ENCODE peak calls at places on chromosomes 5 and 9, in eight cellular contexts. O, B, S, N, C, F, E and H are unnamed samples.

GRCh38 chr5:6377582-6378127 is 692 bp downstream of the MED10 start:
- DNase-seq in O (no peak), C (no peak), S (no peak), E (peak), F (no peak), B (peak), N (peak), H (no peak)

GRCh38 chr9:99244300-99245260 is 22.5 kb downstream of the SEC61B start:
- DNase-seq in F (no peak), C (no peak), E (no peak), B (peak), S (no peak), O (no peak), N (no peak), H (no peak)

GRCh38 chr5:127757576-127757975 is 54.4 kb downstream of the CCDC192 start:
- DNase-seq in C (peak), F (no peak), N (peak), E (no peak), B (peak), S (peak), O (no peak), H (peak)

GRCh38 chr5:177006265-177006972 is at the start of gene UIMC1:
- DNase-seq in B (peak), S (peak), E (peak), O (peak), N (peak), F (peak), C (peak), H (peak)

GRCh38 chr9:125399165-125399564 is 137.5 kb downstream of the GAPVD1 start:
- DNase-seq in B (no peak), F (no peak), O (no peak), S (no peak), E (no peak), N (no peak), C (no peak), H (no peak)

GRCh38 chr5:14806452-14806851 is 65.1 kb downstream of the ANKH start:
- DNase-seq in E (no peak), B (no peak), S (no peak), N (peak), C (peak), O (no peak), F (no peak), H (peak)

GRCh38 chr5:91503321-91503720 is 120.2 kb upstream of the ARRDC3 start:
- DNase-seq in N (no peak), C (no peak), E (no peak), B (no peak), S (no peak), O (no peak), F (no peak), H (no peak)

GRCh38 chr9:130936285-130937117 is 2.5 kb downstream of the FIBCD1 start:
- DNase-seq in F (no peak), B (no peak), S (peak), E (no peak), N (peak), C (peak), O (peak), H (peak)

GRCh38 chr5:3836528-3836927 is 240.9 kb downstream of the IRX1 start:
- DNase-seq in C (no peak), N (no peak), S (peak), O (no peak), E (no peak), F (no peak), B (no peak), H (no peak)

GRCh38 chr5:83785176-83785668 is 64.6 kb upstream of the HAPLN1 start:
- DNase-seq in N (no peak), S (no peak), E (no peak), O (no peak), B (no peak), C (no peak), F (no peak), H (no peak)

GRCh38 chr9:94681508-94681907 is 42.2 kb upstream of the FBP1 start:
- DNase-seq in N (peak), S (peak), O (peak), C (peak), F (peak), E (peak), B (peak), H (peak)

GRCh38 chr9:91914404-91914803 is 35.6 kb downstream of the ROR2 start:
- DNase-seq in F (no peak), E (no peak), S (no peak), N (no peak), C (no peak), B (no peak), O (no peak), H (no peak)

GRCh38 chr9:113648586-113648985 is 185.1 kb downstream of the RGS3 start:
- DNase-seq in B (no peak), N (no peak), O (no peak), S (no peak), C (no peak), F (no peak), E (no peak), H (peak)

GRCh38 chr9:117795271-117795670 is 91.1 kb downstream of the TLR4 start:
- DNase-seq in S (no peak), N (no peak), O (no peak), C (no peak), E (no peak), B (no peak), F (no peak), H (no peak)

GRCh38 chr9:88738708-88739107 is 203.7 kb downstream of the NXNL2 start:
- DNase-seq in C (peak), O (no peak), B (no peak), N (peak), E (no peak), F (no peak), S (no peak), H (peak)

GRCh38 chr5:11918463-11919045 is 14.3 kb upstream of the CTNND2 start:
- DNase-seq in S (no peak), F (no peak), C (no peak), N (no peak), O (no peak), B (no peak), E (no peak), H (no peak)

GRCh38 chr5:964821-965220 is 43.8 kb upstream of the NKD2 start:
- DNase-seq in E (no peak), F (no peak), O (no peak), B (no peak), N (no peak), C (no peak), S (no peak), H (no peak)

GRCh38 chr5:74342948-74343682 is 297.4 kb downstream of the ENC1 start:
- DNase-seq in C (peak), E (no peak), S (peak), B (no peak), F (no peak), N (no peak), O (no peak), H (no peak)

GRCh38 chr5:119032653-119033052 is 38.2 kb upstream of the DMXL1 start:
- DNase-seq in N (no peak), S (no peak), C (no peak), B (peak), E (no peak), O (no peak), F (no peak), H (no peak)

GRCh38 chr9:123420560-123421210 is 64.7 kb downstream of the CRB2 start:
- DNase-seq in F (no peak), C (no peak), E (peak), N (no peak), S (no peak), O (peak), B (no peak), H (no peak)

GRCh38 chr5:59007460-59008063 is 424.7 kb downstream of the RAB3C start:
- DNase-seq in E (no peak), B (peak), C (peak), S (peak), O (no peak), N (peak), F (no peak), H (no peak)

GRCh38 chr5:24005384-24005783 is 498.0 kb downstream of the PRDM9 start:
- DNase-seq in F (no peak), N (no peak), O (no peak), B (no peak), C (no peak), E (no peak), S (no peak), H (peak)

GRCh38 chr5:14528926-14529325 is 52.7 kb upstream of the OTULINL start:
- DNase-seq in E (no peak), N (no peak), F (no peak), O (no peak), C (no peak), S (no peak), B (no peak), H (no peak)

GRCh38 chr5:160938532-160938931 is 86.5 kb upstream of the ATP10B start:
- DNase-seq in E (peak), F (peak), N (no peak), C (no peak), B (no peak), S (peak), O (no peak), H (no peak)

GRCh38 chr5:107242411-107242810 is 428.3 kb downstream of the EFNA5 start:
- DNase-seq in F (no peak), O (no peak), E (no peak), B (no peak), S (peak), C (no peak), N (no peak), H (no peak)

GRCh38 chr5:31237159-31237558 is 43.7 kb downstream of the CDH6 start:
- DNase-seq in C (peak), N (peak), O (no peak), B (peak), S (peak), E (no peak), F (no peak), H (peak)

GRCh38 chr5:157463621-157464407 is 3.8 kb downstream of the NIPAL4 start:
- DNase-seq in O (no peak), E (no peak), F (peak), S (peak), B (peak), N (no peak), C (no peak), H (peak)

GRCh38 chr5:142192799-142193428 is 84.3 kb downstream of the NDFIP1 start:
- DNase-seq in N (no peak), O (peak), B (no peak), E (no peak), C (no peak), F (no peak), S (no peak), H (no peak)

GRCh38 chr5:128546658-128547281 is 8.7 kb upstream of the FBN2 start:
- DNase-seq in C (peak), F (no peak), E (no peak), B (peak), N (no peak), O (no peak), S (peak), H (no peak)

GRCh38 chr5:135243194-135244191 is 155.5 kb downstream of the MACROH2A1 start:
- DNase-seq in O (peak), E (no peak), C (no peak), N (peak), F (peak), B (no peak), S (no peak), H (peak)

GRCh38 chr5:123273984-123274383 is 149.2 kb downstream of the CEP120 start:
- DNase-seq in O (no peak), C (no peak), N (no peak), F (no peak), E (no peak), B (no peak), S (no peak), H (peak)

GRCh38 chr5:127320032-127320945 is 29.7 kb downstream of the MEGF10 start:
- DNase-seq in E (no peak), O (no peak), F (no peak), C (peak), B (peak), S (no peak), N (no peak), H (peak)

GRCh38 chr5:862367-863243 is 11.8 kb upstream of the ZDHHC11 start:
- DNase-seq in N (no peak), B (no peak), C (no peak), S (no peak), O (no peak), E (no peak), F (no peak), H (peak)

GRCh38 chr9:75170898-75171360 is 82.6 kb downstream of the OSTF1 start:
- DNase-seq in C (peak), O (no peak), F (no peak), B (no peak), N (peak), S (peak), E (no peak), H (no peak)

GRCh38 chr9:93654351-93654961 is 78.1 kb downstream of the PHF2 start:
- DNase-seq in B (no peak), S (no peak), E (peak), C (no peak), N (no peak), F (peak), O (peak), H (no peak)

GRCh38 chr9:114911167-114911821 is 19.1 kb downstream of the TNFSF8 start:
- DNase-seq in B (no peak), S (peak), N (peak), C (peak), E (no peak), F (no peak), O (no peak), H (peak)

DNA sequence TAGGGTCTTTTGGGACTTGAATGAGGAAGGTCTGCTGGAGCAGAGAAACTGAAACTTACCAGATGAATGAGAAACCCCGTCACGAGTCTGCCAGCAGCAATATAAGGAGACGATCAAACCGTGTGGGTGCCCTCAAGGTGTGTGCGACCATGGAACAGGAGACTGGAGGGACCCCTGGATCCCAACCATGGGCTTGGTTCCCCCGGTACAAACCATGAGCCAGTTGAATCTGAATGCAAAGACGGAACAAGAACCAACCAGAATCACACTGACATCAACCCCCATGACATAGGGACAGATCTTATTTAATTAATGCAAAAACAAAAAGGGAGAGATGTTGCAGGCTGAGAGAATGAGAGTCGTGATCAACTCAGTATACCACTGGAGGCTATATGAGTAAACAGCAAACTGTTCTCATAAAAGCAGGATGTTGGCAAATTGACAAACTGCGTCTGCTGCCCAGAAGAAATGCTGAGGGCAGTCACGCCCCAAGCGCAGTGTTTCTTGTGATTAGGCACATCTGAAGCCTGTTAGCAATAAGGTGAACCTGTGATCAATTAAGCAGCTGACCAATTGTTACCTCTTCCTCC is 475.5 kb upstream of the ACO1 start:
- DNase-seq in C (no peak), B (no peak), E (no peak), F (no peak), S (peak), O (no peak), N (no peak), H (no peak)
- H3K4me3 ChIP-seq in C (no peak), B (no peak), E (no peak), F (no peak), S (no peak), O (no peak), N (no peak), H (no peak)

GRCh38 chr5:169302046-169302445 is 1.1 kb upstream of the SLIT3 start:
- DNase-seq in B (no peak), F (no peak), S (no peak), N (no peak), O (no peak), E (no peak), C (no peak), H (no peak)

GRCh38 chr5:169299651-169300467 is 1.1 kb downstream of the SLIT3 start:
- DNase-seq in O (no peak), F (no peak), B (no peak), N (peak), E (no peak), S (peak), C (peak), H (peak)

GRCh38 chr5:169302491-169303118 is 1.7 kb upstream of the SLIT3 start:
- DNase-seq in C (peak), O (peak), F (no peak), S (peak), B (peak), N (peak), E (peak), H (peak)

GRCh38 chr5:169300468-169301385 is at the start of gene SLIT3:
- DNase-seq in N (peak), O (peak), F (peak), C (peak), S (peak), B (no peak), E (peak), H (peak)

GRCh38 chr5:169301386-169301930 is 519 bp upstream of the SLIT3 start:
- DNase-seq in S (peak), N (no peak), O (peak), E (no peak), B (no peak), C (no peak), F (no peak), H (peak)
- H3K4me3 ChIP-seq in S (peak), N (peak), O (peak), E (no peak), B (no peak), C (peak), F (peak), H (peak)

DNA sequence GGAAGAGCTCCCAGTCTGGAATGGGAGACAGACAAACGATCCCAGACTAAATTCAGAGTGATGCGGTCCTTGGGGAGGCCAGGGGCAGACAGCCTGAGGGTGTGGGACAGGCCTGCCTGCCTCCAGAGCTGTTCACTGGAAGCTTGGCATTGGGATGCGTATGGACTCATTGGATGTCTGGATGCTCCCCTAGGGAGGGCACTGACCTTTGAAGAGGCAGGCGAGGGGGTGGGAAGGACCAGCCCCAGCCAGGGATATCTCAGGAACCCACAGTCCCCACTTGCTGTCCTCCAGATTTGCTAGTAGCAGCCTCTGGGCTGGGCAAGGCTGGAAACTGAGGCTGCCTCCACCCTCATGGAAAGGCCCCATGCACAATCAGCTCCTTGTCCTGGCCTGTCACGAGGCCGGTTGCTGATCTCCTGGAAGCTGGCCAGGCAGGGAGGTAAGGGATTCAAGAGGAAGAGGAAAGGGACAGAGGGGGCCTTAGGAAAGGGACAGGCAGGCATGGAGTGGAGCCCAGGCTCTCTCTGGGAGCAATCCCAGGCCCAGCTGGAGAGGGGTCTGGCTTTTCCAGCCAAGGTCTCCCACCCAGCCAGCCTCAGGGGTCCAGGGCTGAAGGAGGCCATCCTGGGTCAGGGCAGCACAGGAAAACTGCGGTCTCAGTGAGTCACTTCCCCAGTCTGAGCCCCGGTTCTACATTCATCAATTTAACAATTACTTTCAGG is 69.1 kb upstream of the GGTA1 start:
- DNase-seq in O (peak), E (peak), N (no peak), B (no peak), S (no peak), C (peak), F (no peak), H (no peak)
- H3K4me3 ChIP-seq in O (peak), E (no peak), N (no peak), B (no peak), S (no peak), C (no peak), F (no peak), H (no peak)

GRCh38 chr5:33931136-33931535 is 5.0 kb upstream of the RXFP3 start:
- DNase-seq in O (no peak), E (no peak), C (no peak), F (no peak), B (no peak), S (no peak), N (no peak), H (no peak)
- H3K4me3 ChIP-seq in O (no peak), E (no peak), C (no peak), F (no peak), B (no peak), S (no peak), N (no peak), H (no peak)

GRCh38 chr9:72951043-72951442 is 1.8 kb downstream of the ALDH1A1 start:
- DNase-seq in F (no peak), S (no peak), C (no peak), B (no peak), O (no peak), E (no peak), N (no peak), H (peak)

GRCh38 chr9:72952394-72952720 is 496 bp downstream of the ALDH1A1 start:
- DNase-seq in E (no peak), B (no peak), C (no peak), N (no peak), S (no peak), O (no peak), F (no peak), H (no peak)

GRCh38 chr9:72954431-72955420 is 1.9 kb upstream of the ALDH1A1 start:
- DNase-seq in B (no peak), O (peak), N (peak), E (peak), S (no peak), C (peak), F (no peak), H (peak)

GRCh38 chr9:72951520-72952393 is 1.1 kb downstream of the ALDH1A1 start:
- DNase-seq in C (no peak), O (no peak), F (no peak), N (no peak), E (no peak), B (no peak), S (no peak), H (peak)

GRCh38 chr9:72952914-72953313 is at the start of gene ALDH1A1:
- DNase-seq in F (no peak), N (no peak), E (no peak), O (no peak), C (no peak), B (no peak), S (peak), H (peak)
- H3K4me3 ChIP-seq in F (no peak), N (no peak), E (no peak), O (peak), C (no peak), B (no peak), S (no peak), H (peak)

GRCh38 chr5:181098642-181099452 is 32.1 kb downstream of the OR2V1 start:
- DNase-seq in S (no peak), E (no peak), B (no peak), F (no peak), N (no peak), C (no peak), O (no peak), H (peak)
- H3K4me3 ChIP-seq in S (no peak), E (no peak), B (no peak), F (no peak), N (no peak), C (no peak), O (no peak), H (no peak)

DNA sequence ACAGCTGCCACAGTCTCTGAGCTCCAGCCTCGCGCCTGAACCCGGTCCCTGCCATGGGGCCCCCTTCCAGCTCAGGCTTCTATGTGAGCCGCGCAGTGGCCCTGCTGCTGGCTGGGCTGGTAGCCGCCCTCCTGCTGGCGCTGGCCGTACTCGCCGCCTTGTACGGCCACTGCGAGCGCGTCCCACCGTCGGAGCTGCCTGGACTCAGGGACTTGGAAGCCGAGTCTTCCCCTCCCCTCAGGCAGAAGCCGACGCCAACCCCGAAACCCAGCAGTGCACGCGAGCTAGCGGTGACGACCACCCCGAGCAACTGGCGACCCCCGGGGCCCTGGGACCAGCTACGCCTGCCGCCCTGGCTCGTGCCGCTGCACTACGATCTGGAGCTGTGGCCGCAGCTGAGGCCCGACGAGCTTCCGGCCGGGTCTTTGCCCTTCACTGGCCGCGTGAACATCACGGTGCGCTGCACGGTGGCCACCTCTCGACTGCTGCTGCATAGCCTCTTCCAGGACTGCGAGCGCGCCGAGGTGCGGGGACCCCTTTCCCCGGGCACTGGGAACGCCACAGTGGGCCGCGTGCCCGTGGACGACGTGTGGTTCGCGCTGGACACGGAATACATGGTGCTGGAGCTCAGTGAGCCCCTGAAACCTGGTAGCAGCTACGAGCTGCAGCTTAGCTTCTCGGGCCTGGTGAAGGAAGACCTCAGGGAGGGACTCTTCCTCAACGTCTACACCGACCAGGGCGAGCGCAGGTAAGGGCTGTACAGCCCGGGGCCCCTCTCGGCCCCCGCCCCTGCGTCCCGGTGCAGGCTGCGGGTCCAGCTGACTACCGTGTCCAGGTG is 509 bp downstream of the LVRN start:
- DNase-seq in O (peak), E (no peak), B (peak), F (no peak), N (peak), S (no peak), C (peak), H (peak)
- H3K4me3 ChIP-seq in O (peak), E (no peak), B (peak), F (no peak), N (peak), S (peak), C (peak), H (peak)